ENCODE peak calls at places on chromosomes 1 and 21, in seven cellular contexts. F is WTC11, M is dorsolateral prefrontal cortex, H is AG09309, Y is fibroblast of lung, L is HFFc6, D is cardiac fibroblast. J is an unnamed sample.

GRCh38 chr1:59446257-59446901 is 149.5 kb downstream of the FGGY start:
- DNase-seq in Y (peak), D (peak), F (no peak), L (peak), M (no peak), H (peak), J (no peak)

GRCh38 chr1:118878661-118879060 is 109.5 kb downstream of the TBX15 start:
- DNase-seq in H (no peak), F (no peak), D (no peak), M (no peak), L (no peak), Y (no peak), J (no peak)

GRCh38 chr1:229661022-229661877 is 35.2 kb downstream of the URB2 start:
- DNase-seq in H (peak), F (peak), Y (peak), M (peak), L (peak), D (peak), J (peak)

GRCh38 chr21:15063821-15064575 is 802 bp downstream of the NRIP1 start:
- DNase-seq in D (peak), F (peak), M (peak), Y (peak), L (peak), H (no peak), J (peak)

GRCh38 chr21:21818898-21819297 is 820.7 kb downstream of the NCAM2 start:
- DNase-seq in Y (no peak), L (no peak), H (no peak), D (no peak), M (no peak), F (no peak), J (no peak)

GRCh38 chr1:6634278-6635052 is 9.8 kb downstream of the THAP3 start:
- DNase-seq in Y (peak), M (peak), F (peak), L (no peak), D (peak), H (no peak), J (peak)

GRCh38 chr1:41392528-41392924 is 31.3 kb downstream of the FOXO6 start:
- DNase-seq in H (no peak), D (no peak), F (no peak), M (no peak), L (no peak), Y (no peak), J (no peak)

GRCh38 chr1:187267745-187268277 is 439.1 kb downstream of the PLA2G4A start:
- DNase-seq in H (no peak), D (no peak), M (no peak), F (no peak), Y (no peak), L (no peak), J (no peak)

GRCh38 chr1:167486090-167486824 is 32.1 kb downstream of the CD247 start:
- DNase-seq in F (no peak), D (no peak), Y (no peak), H (no peak), L (no peak), M (no peak), J (no peak)

GRCh38 chr21:34078915-34079314 is 5.5 kb downstream of the MRPS6 start:
- DNase-seq in H (no peak), L (no peak), Y (no peak), F (no peak), D (no peak), M (no peak), J (no peak)

GRCh38 chr1:43346636-43347035 is 9.0 kb downstream of the MPL start:
- DNase-seq in Y (no peak), D (no peak), H (no peak), F (no peak), L (no peak), M (no peak), J (no peak)

GRCh38 chr1:12196641-12197482 is 30.1 kb downstream of the TNFRSF1B start:
- DNase-seq in Y (no peak), D (no peak), M (no peak), L (no peak), H (no peak), F (peak), J (no peak)
- TF ChIP-seq CTCF in Y (no peak), D (no peak), M (no peak), L (no peak), H (no peak), F (no peak), J (peak)

DNA sequence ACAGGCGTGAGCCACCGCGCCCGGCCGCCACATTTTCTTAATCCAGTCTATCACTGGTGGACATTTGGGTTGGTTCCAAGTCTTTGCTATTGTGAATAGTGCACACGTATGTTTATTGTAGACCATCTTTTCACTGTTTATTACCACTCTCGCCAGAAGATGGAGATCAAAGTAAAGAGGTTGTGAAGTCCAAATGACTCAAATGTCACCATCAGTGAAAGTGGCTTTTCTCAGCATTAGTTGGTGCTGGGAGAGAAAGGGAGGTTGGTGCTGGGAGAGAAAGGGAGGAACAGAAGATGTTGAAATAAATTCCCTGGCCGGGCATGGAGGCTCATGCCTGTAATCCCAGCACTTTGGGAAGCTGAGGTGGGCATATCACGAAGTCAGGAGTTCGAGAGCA is 10.4 kb upstream of the UHMK1 start:
- DNase-seq in D (no peak), L (no peak), M (no peak), H (no peak), Y (no peak), F (no peak), J (no peak)
- TF ChIP-seq CTCF in D (no peak), L (no peak), M (no peak), H (no peak), Y (no peak), F (no peak), J (no peak)

GRCh38 chr1:88552226-88552625 is 131.8 kb upstream of the PKN2 start:
- DNase-seq in H (no peak), L (no peak), M (no peak), F (no peak), D (no peak), Y (no peak), J (no peak)
- TF ChIP-seq CTCF in H (no peak), L (no peak), M (no peak), F (no peak), D (no peak), Y (no peak), J (no peak)

DNA sequence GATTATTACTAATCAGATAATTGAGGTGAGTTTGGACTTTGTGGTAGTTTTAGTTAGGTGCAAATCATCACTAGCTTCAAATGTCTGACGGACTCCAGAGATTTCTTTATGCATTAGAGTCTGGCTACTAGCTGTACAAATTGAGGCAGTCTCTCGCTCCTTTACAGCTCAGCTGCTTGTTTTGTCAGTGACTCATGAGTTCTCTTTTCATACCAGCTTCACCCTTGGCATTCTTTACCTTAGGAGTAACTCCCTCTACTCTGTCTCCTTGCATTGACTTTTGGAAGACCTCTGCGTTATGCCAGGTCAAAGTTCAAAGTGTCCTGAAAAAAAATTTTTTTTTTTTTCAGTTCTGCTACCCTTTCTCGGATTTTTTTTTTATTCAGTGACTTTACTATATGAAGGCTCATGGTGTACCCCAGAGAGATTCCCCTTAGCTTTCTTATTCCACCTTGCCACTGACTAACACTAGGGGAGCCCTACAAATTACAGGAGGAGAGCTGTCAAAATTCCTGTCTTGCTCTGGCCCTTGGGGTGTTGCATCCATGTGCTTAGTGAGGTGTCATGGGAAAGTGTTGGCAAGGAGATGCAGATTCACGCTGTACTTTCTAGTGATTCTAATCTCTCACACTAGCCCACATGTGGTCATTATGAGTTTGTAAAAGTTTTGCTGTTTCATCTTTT is 576.6 kb downstream of the ADGRL2 start:
- DNase-seq in Y (peak), M (no peak), D (peak), F (no peak), L (no peak), H (no peak), J (no peak)
- TF ChIP-seq CTCF in Y (no peak), M (no peak), D (no peak), F (no peak), L (no peak), H (no peak), J (no peak)

GRCh38 chr1:145926706-145927072 is 595 bp downstream of the RBM8A start:
- DNase-seq in L (no peak), F (no peak), D (no peak), M (no peak), Y (no peak), H (no peak), J (no peak)

GRCh38 chr1:145927916-145928647 is 798 bp upstream of the RBM8A start:
- DNase-seq in L (no peak), Y (no peak), H (no peak), D (no peak), M (no peak), F (no peak), J (no peak)

GRCh38 chr1:145922266-145922665 is 3.7 kb upstream of the PEX11B start:
- DNase-seq in D (peak), L (no peak), H (no peak), F (no peak), M (no peak), Y (peak), J (no peak)

DNA sequence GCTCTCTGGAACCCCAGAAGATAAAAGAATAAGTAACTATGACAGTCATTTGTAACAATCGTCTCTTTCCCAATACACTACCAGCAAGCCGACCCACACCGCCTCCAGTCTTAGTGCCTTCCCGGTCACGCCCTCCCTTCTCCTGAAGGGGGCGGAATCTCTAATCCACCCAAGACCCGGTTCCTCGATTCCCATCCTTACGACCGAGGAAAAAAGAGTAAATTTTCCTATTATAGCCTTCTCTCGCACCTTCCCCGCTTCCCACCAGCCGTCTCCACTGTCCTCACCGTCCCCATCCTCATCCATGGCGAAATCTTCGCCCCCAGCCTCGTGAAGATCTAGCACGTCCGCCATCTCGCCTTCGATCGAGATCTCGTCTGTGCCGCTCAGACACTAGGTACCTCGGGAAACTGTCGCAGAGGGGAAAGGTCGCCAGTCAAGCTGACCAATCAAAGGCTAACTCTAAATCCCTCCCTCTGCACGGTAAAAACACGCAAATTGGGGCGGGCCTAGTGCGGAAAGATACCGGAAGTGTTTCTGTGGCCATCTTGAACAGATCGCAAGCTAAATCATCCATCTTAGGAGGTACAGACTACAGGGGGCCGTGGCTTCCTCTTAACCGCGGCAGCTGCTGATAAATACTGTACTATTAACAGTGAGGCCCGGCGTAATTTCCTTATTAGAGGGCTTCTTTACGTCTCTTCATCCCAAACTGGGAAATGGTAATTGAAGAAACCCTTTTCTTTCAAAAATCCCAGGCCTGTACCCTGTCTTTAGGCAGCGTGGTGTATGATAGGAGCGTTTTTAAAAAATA is at the start of gene RBM8A:
- DNase-seq in Y (peak), D (peak), H (peak), F (peak), M (peak), L (peak), J (peak)
- TF ChIP-seq CTCF in Y (peak), D (peak), H (peak), F (peak), M (peak), L (peak), J (peak)

DNA sequence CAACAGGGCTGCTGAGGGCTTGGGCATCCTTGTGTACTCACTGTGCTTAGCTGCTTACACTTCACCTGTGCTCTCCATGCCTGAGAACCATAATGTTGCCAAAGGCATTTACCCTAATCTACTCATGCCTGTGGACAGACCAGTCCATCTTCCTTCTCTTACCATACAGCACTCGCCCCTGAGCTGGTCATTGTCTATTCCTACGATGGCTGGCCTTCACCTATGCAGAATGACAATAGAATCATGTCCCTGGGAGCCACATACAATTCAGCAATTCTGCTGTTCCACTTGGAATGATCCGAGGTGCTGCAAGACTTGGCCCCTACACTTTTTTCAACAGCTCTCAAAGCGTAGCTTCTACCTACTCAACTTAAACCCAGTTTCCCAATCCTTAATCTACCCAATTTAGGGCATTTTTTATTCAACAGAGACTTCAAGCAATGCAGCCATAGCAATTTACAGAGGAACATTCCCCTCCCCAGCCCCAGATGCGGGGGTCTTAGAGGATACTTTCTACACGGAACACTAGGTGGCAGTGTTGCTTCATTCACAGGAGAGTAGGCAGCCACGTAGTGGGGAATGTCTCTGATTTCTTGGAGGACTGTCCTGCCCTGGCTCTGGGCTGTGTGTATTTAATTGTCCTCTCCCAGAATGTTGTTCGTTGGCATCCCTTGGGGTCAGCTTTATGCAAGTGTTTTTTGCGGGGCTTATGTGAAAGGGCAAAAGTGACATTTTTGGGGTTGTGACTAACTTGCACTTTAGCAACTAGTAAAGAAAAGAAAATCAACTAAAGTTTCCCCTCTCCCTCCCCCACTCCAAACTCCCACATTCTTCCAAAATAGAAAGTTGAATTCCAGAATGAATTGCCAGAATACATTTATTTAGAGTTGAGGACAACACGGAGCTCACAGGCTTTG is 96.8 kb downstream of the PAPPA2 start:
- DNase-seq in Y (peak), L (peak), F (peak), H (peak), D (peak), M (peak), J (peak)
- TF ChIP-seq CTCF in Y (peak), L (peak), F (peak), H (peak), D (peak), M (peak), J (peak)

GRCh38 chr21:37462087-37462861 is 95.7 kb downstream of the DYRK1A start:
- DNase-seq in L (no peak), D (no peak), H (no peak), F (no peak), M (no peak), Y (no peak), J (no peak)

GRCh38 chr21:37459575-37459974 is 93.0 kb downstream of the DYRK1A start:
- DNase-seq in L (peak), D (peak), M (no peak), H (no peak), Y (peak), F (no peak), J (no peak)

GRCh38 chr21:37461494-37461893 is 94.9 kb downstream of the DYRK1A start:
- DNase-seq in D (peak), H (no peak), L (no peak), M (no peak), F (no peak), Y (peak), J (no peak)

GRCh38 chr21:37458669-37459276 is 92.2 kb downstream of the DYRK1A start:
- DNase-seq in L (no peak), D (no peak), M (no peak), H (no peak), Y (no peak), F (no peak), J (no peak)

DNA sequence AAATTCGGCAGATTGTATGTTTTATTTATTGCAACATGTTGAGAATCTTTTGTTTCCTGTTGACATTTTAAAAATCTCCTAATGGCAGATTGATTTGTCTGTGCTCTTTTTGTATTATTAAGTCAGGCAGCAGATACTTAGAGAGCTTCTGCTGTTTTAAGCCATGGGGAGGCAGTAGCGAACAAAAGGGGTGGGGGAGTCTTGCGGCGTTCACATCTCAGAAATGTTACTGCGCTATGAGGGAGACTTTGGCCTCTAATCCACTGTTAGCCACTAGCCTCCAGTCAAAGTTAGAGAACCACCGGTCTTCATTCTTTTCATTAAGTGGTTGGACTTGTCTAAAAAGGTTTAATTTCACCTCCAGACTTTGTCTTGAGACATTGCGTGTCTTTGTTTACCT is 93.6 kb downstream of the DYRK1A start:
- DNase-seq in D (no peak), Y (no peak), H (no peak), L (no peak), M (no peak), F (peak), J (no peak)
- TF ChIP-seq CTCF in D (peak), Y (no peak), H (no peak), L (no peak), M (no peak), F (no peak), J (peak)

GRCh38 chr1:97577613-97578012 is 343.2 kb downstream of the DPYD start:
- DNase-seq in H (no peak), L (no peak), Y (no peak), D (no peak), F (peak), M (no peak), J (no peak)

GRCh38 chr1:97565886-97566285 is 354.9 kb downstream of the DPYD start:
- DNase-seq in M (no peak), D (peak), L (no peak), Y (no peak), F (no peak), H (no peak), J (no peak)

GRCh38 chr1:97573560-97573959 is 347.3 kb downstream of the DPYD start:
- DNase-seq in M (no peak), D (peak), H (no peak), L (no peak), F (no peak), Y (peak), J (no peak)

GRCh38 chr1:97567000-97567749 is 353.7 kb downstream of the DPYD start:
- DNase-seq in L (no peak), Y (no peak), M (no peak), D (no peak), F (no peak), H (no peak), J (no peak)

DNA sequence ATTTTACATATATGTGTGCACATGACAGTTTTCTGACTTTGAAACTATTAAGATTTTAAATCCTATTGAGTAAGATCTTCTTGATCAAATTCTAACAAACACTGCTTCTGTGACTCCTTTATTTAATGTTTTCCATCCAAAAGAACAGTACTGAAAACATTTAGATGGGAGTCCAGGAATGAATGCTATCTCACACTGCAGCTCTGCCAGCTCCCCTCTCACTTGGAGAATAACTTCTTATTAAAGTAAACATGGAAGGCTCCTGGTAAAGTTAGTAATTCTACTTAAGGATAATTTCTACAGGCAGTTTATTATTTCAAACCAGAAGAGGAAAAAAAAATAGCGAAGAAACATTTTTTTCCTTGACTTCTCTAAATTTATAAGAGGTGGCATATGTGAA is 349.1 kb downstream of the DPYD start:
- DNase-seq in H (no peak), Y (no peak), M (no peak), F (no peak), D (no peak), L (no peak), J (no peak)
- TF ChIP-seq CTCF in H (no peak), Y (no peak), M (no peak), F (no peak), D (no peak), L (no peak), J (no peak)

GRCh38 chr1:33430751-33431593 is at the start of gene PHC2:
- DNase-seq in Y (peak), H (peak), M (peak), F (peak), L (peak), D (peak), J (peak)
- TF ChIP-seq CTCF in Y (peak), H (peak), M (peak), F (no peak), L (peak), D (peak), J (peak)

GRCh38 chr21:45354970-45355369 is 50.0 kb upstream of the COL18A1 start:
- DNase-seq in Y (peak), F (no peak), H (no peak), L (no peak), M (no peak), D (no peak), J (no peak)

GRCh38 chr21:45355573-45355972 is 49.4 kb upstream of the COL18A1 start:
- DNase-seq in H (no peak), L (no peak), F (no peak), D (no peak), M (no peak), Y (no peak), J (no peak)

GRCh38 chr21:45357436-45358260 is 47.3 kb upstream of the COL18A1 start:
- DNase-seq in M (no peak), D (peak), F (no peak), H (no peak), Y (peak), L (no peak), J (no peak)

GRCh38 chr21:45356653-45357435 is 48.1 kb upstream of the COL18A1 start:
- DNase-seq in H (no peak), L (no peak), F (no peak), Y (no peak), M (no peak), D (no peak), J (no peak)

GRCh38 chr21:45356251-45356650 is 48.7 kb upstream of the COL18A1 start:
- DNase-seq in L (no peak), D (no peak), Y (no peak), F (peak), M (no peak), H (no peak), J (no peak)
- TF ChIP-seq CTCF in L (no peak), D (no peak), Y (no peak), F (no peak), M (no peak), H (no peak), J (peak)